ENCODE peak calls at places on chromosomes 4 and X, in six cellular contexts. J is upper lobe of right lung, D is astrocyte of the spinal cord, H is HepG2, G is ovary, K is A673. E is an unnamed sample.

GRCh38 chrX:148380614-148381561 is 119.5 kb upstream of the AFF2 start:
- DNase-seq in J (no peak), D (no peak), H (no peak), G (no peak), K (no peak), E (no peak)

GRCh38 chr4:47372561-47372960 is 90.9 kb downstream of the COMMD8 start:
- DNase-seq in J (no peak), D (no peak), H (no peak), G (no peak), K (no peak), E (no peak)

GRCh38 chrX:8868070-8868795 is 67.0 kb upstream of the FAM9A start:
- DNase-seq in J (no peak), D (peak; percentile 52), H (no peak), G (no peak), K (no peak), E (peak; percentile 82)

GRCh38 chrX:50495616-50496015 is 25.0 kb upstream of the DGKK start:
- DNase-seq in J (peak; percentile 57), D (no peak), H (no peak), G (no peak), K (no peak), E (peak; percentile 0)

GRCh38 chr4:1297456-1298325 is 8.0 kb downstream of the MAEA start:
- DNase-seq in J (peak; percentile 42), D (no peak), H (no peak), G (no peak), K (no peak), E (no peak)

GRCh38 chrX:137574102-137574783 is 8.3 kb downstream of the ZIC3 start:
- DNase-seq in J (no peak), D (peak; percentile 81), H (no peak), G (no peak), K (no peak), E (no peak)

GRCh38 chr4:65175585-65175984 is 494.7 kb downstream of the EPHA5 start:
- DNase-seq in J (no peak), D (no peak), H (no peak), G (no peak), K (no peak), E (no peak)

GRCh38 chrX:31092970-31093638 is 21.3 kb upstream of the FTHL17 start:
- DNase-seq in J (no peak), D (no peak), H (no peak), G (no peak), K (no peak), E (no peak)

GRCh38 chrX:45709381-45709780 is 508.7 kb upstream of the DIPK2B start:
- DNase-seq in J (no peak), D (peak; percentile 7), H (no peak), G (no peak), K (no peak), E (no peak)

GRCh38 chrX:101973066-101973465 is 41.2 kb upstream of the ZMAT1 start:
- DNase-seq in J (no peak), D (no peak), H (no peak), G (no peak), K (no peak), E (no peak)

DNA sequence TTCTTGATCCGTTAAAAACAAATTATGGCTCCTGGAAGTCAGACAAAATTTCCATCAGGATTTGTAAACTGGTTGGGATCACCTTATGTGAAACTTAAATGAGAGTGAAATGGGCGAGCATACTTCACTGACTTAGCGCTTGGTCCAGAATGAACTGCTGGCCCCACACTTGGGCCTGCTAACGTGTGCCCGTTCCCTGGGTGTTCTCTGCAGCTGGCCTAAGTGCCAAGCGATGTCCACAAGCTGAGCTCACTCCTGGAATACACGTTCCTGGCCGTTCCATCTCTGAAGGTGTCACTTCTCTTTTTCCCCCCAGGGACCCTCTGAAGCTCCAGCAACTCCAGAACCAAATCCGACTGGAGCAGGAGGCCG is 132.7 kb downstream of the CBR4 start:
- DNase-seq in J (no peak), D (no peak), H (no peak), G (no peak), K (no peak), E (no peak)
- H3K4me3 ChIP-seq in J (peak overlapping the region; percentile 49), D (no peak overlapping the region), H (no peak overlapping the region), G (peak overlapping the region; percentile 22), K (peak overlapping the region; percentile 41), E (no peak overlapping the region)

GRCh38 chr4:115851918-115852766 is 738.7 kb upstream of the NDST4 start:
- DNase-seq in J (no peak), D (peak; percentile 58), H (peak; percentile 53), G (no peak), K (peak; percentile 87), E (peak; percentile 2)
- TF ChIP-seq CTCF in J (peak; percentile 58), D (peak; percentile 64), H (peak; percentile 61), G (no peak), K (peak; percentile 86), E (peak; percentile 1)

GRCh38 chr4:79078339-79078738 is 139.1 kb upstream of the PAQR3 start:
- DNase-seq in J (no peak), D (no peak), H (no peak), G (no peak), K (no peak), E (no peak)

GRCh38 chr4:79081973-79082372 is 142.7 kb upstream of the PAQR3 start:
- DNase-seq in J (no peak), D (no peak), H (no peak), G (no peak), K (no peak), E (no peak)

GRCh38 chr4:79083406-79084010 is 144.3 kb upstream of the PAQR3 start:
- DNase-seq in J (no peak), D (peak; percentile 3), H (no peak), G (no peak), K (no peak), E (no peak)

GRCh38 chr4:79087091-79087490 is 147.9 kb upstream of the PAQR3 start:
- DNase-seq in J (no peak), D (no peak), H (no peak), G (no peak), K (no peak), E (no peak)

GRCh38 chr4:79082988-79083387 is 143.8 kb upstream of the PAQR3 start:
- DNase-seq in J (no peak), D (no peak), H (no peak), G (no peak), K (no peak), E (no peak)
- H3K4me3 ChIP-seq in J (no peak overlapping the region), D (no peak overlapping the region), H (no peak overlapping the region), G (no peak overlapping the region), K (no peak overlapping the region), E (no peak overlapping the region)

DNA sequence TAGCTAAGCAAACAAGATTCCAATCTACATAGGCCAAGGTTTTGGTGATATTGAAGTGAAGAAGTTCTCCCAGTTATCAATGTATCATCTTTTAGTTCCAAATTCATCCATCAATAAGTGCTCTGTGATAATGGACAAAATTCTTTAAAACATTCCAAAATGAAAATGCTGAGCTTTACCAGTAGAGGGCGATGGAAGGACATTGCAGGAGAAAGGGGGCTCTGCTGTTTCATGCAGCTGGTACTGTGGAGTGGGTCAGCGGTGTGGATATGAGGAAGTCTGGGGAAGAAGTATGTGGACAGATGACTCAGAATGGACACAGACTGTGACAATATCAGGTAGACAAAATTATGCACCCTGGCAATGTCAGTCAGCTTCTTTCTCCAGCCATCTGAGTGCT is 46.6 kb upstream of the HS6ST2 start:
- DNase-seq in J (no peak), D (peak; percentile 5), H (peak; percentile 3), G (no peak), K (peak; percentile 41), E (peak; percentile 9)
- TF ChIP-seq CTCF in J (peak; percentile 42), D (peak; percentile 65), H (peak; percentile 67), G (no peak), K (peak; percentile 81), E (peak; percentile 52)

DNA sequence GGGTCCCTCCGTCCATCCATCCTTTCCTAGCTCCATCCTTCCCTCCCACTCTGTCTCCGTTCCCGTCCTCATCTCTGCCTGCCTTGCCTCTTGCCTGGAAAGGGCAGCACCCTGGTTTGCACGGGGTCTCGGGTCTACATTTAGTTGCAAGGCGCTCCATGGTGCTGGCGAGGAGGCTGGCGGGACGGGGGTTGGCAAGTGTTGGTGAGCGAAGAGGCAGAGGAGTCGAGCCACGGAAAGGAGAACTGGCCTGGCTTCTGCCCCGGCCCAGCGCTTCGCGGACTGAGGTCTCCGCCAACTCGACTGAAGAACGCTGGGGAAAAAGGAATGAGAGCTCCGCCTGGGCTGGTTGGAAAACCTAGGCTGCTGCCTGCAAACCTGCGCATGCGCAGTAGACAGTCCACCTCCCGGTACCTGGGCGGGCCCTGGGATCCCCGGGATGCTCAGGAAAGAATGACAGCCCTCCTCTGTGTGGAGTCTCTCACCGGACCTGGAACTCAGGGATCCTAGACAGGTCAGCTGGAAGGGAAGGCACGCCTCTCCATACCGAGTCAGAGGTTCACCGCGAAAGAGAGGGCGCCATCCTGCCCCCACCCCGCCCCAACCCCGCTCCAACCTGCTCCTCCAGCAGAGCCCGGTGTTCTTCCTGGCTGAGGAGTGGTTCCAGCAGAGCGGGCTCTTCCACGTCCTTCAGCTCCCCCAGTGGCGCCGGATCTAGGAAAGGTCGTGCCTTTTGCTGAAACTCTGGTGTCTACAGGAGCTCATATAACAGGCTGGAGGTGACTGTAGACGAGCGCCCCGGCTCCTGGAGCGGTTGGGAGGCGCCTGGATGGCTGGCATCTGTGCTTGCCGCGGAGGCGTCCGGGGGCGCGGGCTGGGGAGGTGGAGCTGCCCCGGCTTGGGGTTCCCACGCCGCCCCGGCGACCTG is 6.0 kb downstream of the FRG2 start:
- DNase-seq in J (peak; percentile 74), D (peak; percentile 23), H (peak; percentile 24), G (no peak), K (peak; percentile 76), E (peak; percentile 34)
- H3K4me3 ChIP-seq in J (no peak overlapping the region), D (peak overlapping the region; percentile 3), H (no peak overlapping the region), G (no peak overlapping the region), K (peak overlapping the region; percentile 33), E (no peak overlapping the region)